ENCODE peak calls at places on chromosomes 7 and 10, in four cellular contexts. R is HT1080, W is AG08395, V is skeletal muscle cell. D is an unnamed sample.
A peak's percentile ranks its signal among the peaks of the same experiment; 100 is the strongest.

GRCh38 chr10:93749218-93749799 is 8.4 kb upstream of the LGI1 start:
- DNase-seq in R (no peak), V (peak; percentile 10), W (no peak), D (peak; percentile 13)

GRCh38 chr10:14562615-14563214 is 212.0 kb downstream of the FAM107B start:
- DNase-seq in R (no peak), V (no peak), W (no peak), D (no peak)

GRCh38 chr7:18226598-18226997 is 199.0 kb upstream of the PRPS1L1 start:
- DNase-seq in W (no peak), R (no peak), V (no peak), D (no peak)

GRCh38 chr10:51397695-51398094 is 301.7 kb downstream of the CSTF2T start:
- DNase-seq in V (peak; percentile 57), R (peak; percentile 87), W (peak; percentile 66), D (peak; percentile 43)

GRCh38 chr7:2732959-2733584 is 45.1 kb downstream of the AMZ1 start:
- DNase-seq in V (no peak), W (peak; percentile 87), R (no peak), D (peak; percentile 18)

GRCh38 chr7:111954474-111955311 is 251.5 kb downstream of the DOCK4 start:
- DNase-seq in W (no peak), V (no peak), R (no peak), D (no peak)

GRCh38 chr10:88759366-88760101 is at the start of gene LIPN:
- DNase-seq in W (no peak), V (no peak), R (no peak), D (no peak)

GRCh38 chr10:137606-138005 is 2.4 kb downstream of the ZMYND11 start:
- DNase-seq in R (peak; percentile 70), V (no peak), W (peak; percentile 28), D (peak; percentile 4)

GRCh38 chr7:27095897-27096755 is at the start of gene HOXA1:
- DNase-seq in R (peak; percentile 86), V (peak; percentile 75), W (peak; percentile 99), D (no peak)

GRCh38 chr7:85341973-85342372 is 155.1 kb upstream of the SEMA3D start:
- DNase-seq in V (no peak), W (no peak), R (no peak), D (no peak)

GRCh38 chr7:83524286-83525075 is 124.5 kb downstream of the SEMA3E start:
- DNase-seq in R (peak; percentile 3), V (no peak), W (no peak), D (peak; percentile 88)

GRCh38 chr10:11223507-11224157 is 206.0 kb downstream of the CELF2 start:
- DNase-seq in V (no peak), R (no peak), W (no peak), D (no peak)

GRCh38 chr10:66827353-66827752 is 98.5 kb upstream of the LRRTM3 start:
- DNase-seq in V (no peak), R (peak; percentile 87), W (peak; percentile 59), D (peak; percentile 54)

GRCh38 chr7:111026301-111026700 is 64.6 kb upstream of the LRRN3 start:
- DNase-seq in W (no peak), V (no peak), R (no peak), D (no peak)

GRCh38 chr10:69893271-69893900 is 91.7 kb downstream of the COL13A1 start:
- DNase-seq in W (no peak), R (no peak), V (no peak), D (no peak)

GRCh38 chr10:112490543-112490942 is 43.5 kb downstream of the VTI1A start:
- DNase-seq in R (no peak), V (no peak), W (no peak), D (no peak)

GRCh38 chr10:22427890-22428571 is 82.7 kb downstream of the SPAG6 start:
- DNase-seq in R (peak; percentile 91), V (peak; percentile 90), W (peak; percentile 86), D (peak; percentile 95)

GRCh38 chr10:26090032-26090431 is 126.5 kb upstream of the GAD2 start:
- DNase-seq in R (no peak), W (no peak), V (no peak), D (no peak)

GRCh38 chr10:26528715-26529393 is 90.7 kb downstream of the APBB1IP start:
- DNase-seq in V (no peak), R (no peak), W (no peak), D (no peak)

GRCh38 chr7:25117226-25118047 is 7.6 kb downstream of the CYCS start:
- DNase-seq in R (no peak), W (no peak), V (no peak), D (no peak)

GRCh38 chr10:129131439-129132122 is 335.5 kb upstream of the MGMT start:
- DNase-seq in V (peak; percentile 27), R (no peak), W (no peak), D (no peak)

GRCh38 chr7:77912293-77912692 is 113.7 kb downstream of the PHTF2 start:
- DNase-seq in V (no peak), R (no peak), W (no peak), D (no peak)

D was measured in foreskin keratinocyte.